ENCODE peak calls at places on chromosomes 12 and 14, in eight cellular contexts. N is HepG2; R is naive thymus-derived CD4-positive, alpha-beta T cell; G is CD8-positive, alpha-beta memory T cell; V is fibroblast of lung; A is A549; Z is tibial artery; H is heart right ventricle. S is an unnamed sample.
A peak's percentile ranks its signal among the peaks of the same experiment; 100 is the strongest.

GRCh38 chr12:102757154-102757873 is 159.7 kb downstream of the PAH start:
- DNase-seq in N (no peak), R (no peak), G (no peak), V (no peak), A (no peak), Z (no peak), H (peak; percentile 64), S (no peak)

GRCh38 chr14:65255029-65255545 is 152.8 kb upstream of the MAX start:
- DNase-seq in N (peak; percentile 82), R (no peak), G (no peak), V (peak; percentile 66), A (peak; percentile 78), Z (no peak), H (no peak), S (no peak)

GRCh38 chr14:79721399-79722084 is 489.8 kb downstream of the DIO2 start:
- DNase-seq in N (no peak), R (no peak), G (no peak), V (no peak), A (no peak), Z (no peak), H (no peak), S (no peak)

GRCh38 chr12:8011331-8011730 is 21.2 kb upstream of the FOXJ2 start:
- DNase-seq in N (no peak), R (no peak), G (no peak), V (no peak), A (no peak), Z (no peak), H (no peak), S (no peak)

GRCh38 chr12:46402451-46402850 is 29.9 kb upstream of the SLC38A2 start:
- DNase-seq in N (no peak), R (no peak), G (no peak), V (peak; percentile 95), A (no peak), Z (peak; percentile 80), H (no peak), S (no peak)

GRCh38 chr12:121534495-121535148 is 46.2 kb downstream of the KDM2B start:
- DNase-seq in N (no peak), R (peak; percentile 59), G (peak; percentile 88), V (no peak), A (no peak), Z (no peak), H (no peak), S (no peak)

GRCh38 chr14:70995671-70996070 is 88.4 kb downstream of the PCNX1 start:
- DNase-seq in N (peak; percentile 22), R (no peak), G (no peak), V (no peak), A (peak; percentile 10), Z (no peak), H (no peak), S (no peak)

GRCh38 chr12:124474709-124475108 is 92.7 kb downstream of the NCOR2 start:
- DNase-seq in N (no peak), R (no peak), G (no peak), V (no peak), A (no peak), Z (no peak), H (peak; percentile 79), S (no peak)

GRCh38 chr12:47903927-47904646 is 707 bp downstream of the VDR start:
- DNase-seq in N (no peak), R (no peak), G (peak; percentile 72), V (peak; percentile 77), A (peak; percentile 38), Z (peak; percentile 89), H (no peak), S (peak; percentile 66)

GRCh38 chr14:21039585-21040369 is 2.4 kb upstream of the RNASE7 start:
- DNase-seq in N (peak; percentile 85), R (peak; percentile 55), G (peak; percentile 53), V (peak; percentile 75), A (peak; percentile 66), Z (no peak), H (peak; percentile 64), S (peak; percentile 49)

GRCh38 chr14:23525611-23526010 is 26.0 kb downstream of the ZFHX2 start:
- DNase-seq in N (no peak), R (no peak), G (no peak), V (no peak), A (no peak), Z (no peak), H (no peak), S (no peak)

GRCh38 chr14:35533357-35534129 is 421 bp upstream of the INSM2 start:
- DNase-seq in N (peak; percentile 70), R (peak; percentile 25), G (peak; percentile 52), V (peak; percentile 33), A (peak; percentile 60), Z (no peak), H (peak; percentile 27), S (peak; percentile 65)

GRCh38 chr12:112380663-112381420 is 1.4 kb downstream of the HECTD4 start:
- DNase-seq in N (no peak), R (no peak), G (no peak), V (no peak), A (no peak), Z (no peak), H (no peak), S (no peak)

GRCh38 chr12:116975779-116976393 is 65.1 kb downstream of the FBXW8 start:
- DNase-seq in N (no peak), R (no peak), G (no peak), V (peak; percentile 34), A (no peak), Z (no peak), H (no peak), S (no peak)

GRCh38 chr12:100141666-100141997 is 1.0 kb downstream of the BLTP3B start:
- DNase-seq in N (no peak), R (no peak), G (no peak), V (peak; percentile 91), A (no peak), Z (no peak), H (peak; percentile 33), S (no peak)

GRCh38 chr14:92348154-92348553 is 25.2 kb downstream of the SLC24A4 start:
- DNase-seq in N (peak; percentile 84), R (no peak), G (no peak), V (no peak), A (peak; percentile 44), Z (no peak), H (no peak), S (no peak)

GRCh38 chr14:51382506-51382905 is 142.5 kb downstream of the TMX1 start:
- DNase-seq in N (no peak), R (no peak), G (no peak), V (no peak), A (no peak), Z (no peak), H (no peak), S (no peak)

GRCh38 chr12:120571299-120571698 is 9.9 kb downstream of the POP5 start:
- DNase-seq in N (no peak), R (no peak), G (no peak), V (no peak), A (no peak), Z (no peak), H (no peak), S (no peak)

GRCh38 chr12:112878488-112878887 is 28.3 kb upstream of the OAS1 start:
- DNase-seq in N (no peak), R (no peak), G (no peak), V (no peak), A (no peak), Z (no peak), H (no peak), S (no peak)

GRCh38 chr12:101115326-101115725 is 94.7 kb downstream of the SLC5A8 start:
- DNase-seq in N (no peak), R (no peak), G (no peak), V (no peak), A (no peak), Z (no peak), H (no peak), S (no peak)

GRCh38 chr14:49586673-49587460 is 687 bp upstream of the RPS29 start:
- DNase-seq in N (peak; percentile 52), R (peak; percentile 86), G (no peak), V (peak; percentile 89), A (peak; percentile 51), Z (no peak), H (no peak), S (no peak)

GRCh38 chr12:74725154-74725553 is 187.5 kb downstream of the ATXN7L3B start:
- DNase-seq in N (no peak), R (no peak), G (no peak), V (no peak), A (no peak), Z (no peak), H (no peak), S (no peak)

GRCh38 chr12:105793421-105793820 is 345.3 kb downstream of the NUAK1 start:
- DNase-seq in N (no peak), R (no peak), G (no peak), V (no peak), A (no peak), Z (no peak), H (no peak), S (no peak)
- H3K4me1 ChIP-seq in N (no peaks in the 10 kb centered on the region), R (no peaks in the 10 kb centered on the region), G (no peaks in the 10 kb centered on the region), V (no peaks in the 10 kb centered on the region), A (no peaks in the 10 kb centered on the region), Z (peaks cover 3% of the 10 kb centered on the region), H (peaks cover 4% of the 10 kb centered on the region), S (no peaks in the 10 kb centered on the region)

GRCh38 chr14:52876311-52876710 is 74.5 kb downstream of the FERMT2 start:
- DNase-seq in N (no peak), R (no peak), G (no peak), V (peak; percentile 69), A (no peak), Z (no peak), H (no peak), S (no peak)
- H3K27ac ChIP-seq in N (no peak overlapping the region), R (no peak overlapping the region), G (no peak overlapping the region), V (no peak overlapping the region), A (no peak overlapping the region), Z (peak overlapping the region; percentile 43), H (no peak overlapping the region), S (no peak overlapping the region)

GRCh38 chr12:54394281-54394719 is 9.8 kb upstream of the ZNF385A start:
- DNase-seq in N (peak; percentile 25), R (peak; percentile 13), G (no peak), V (peak; percentile 72), A (no peak), Z (no peak), H (no peak), S (peak; percentile 56)
- H3K4me1 ChIP-seq in N (peaks cover 12% of the 10 kb centered on the region), R (peaks cover 5% of the 10 kb centered on the region), G (peaks cover 23% of the 10 kb centered on the region), V (no peaks in the 10 kb centered on the region), A (peaks cover 7% of the 10 kb centered on the region), Z (peaks cover 24% of the 10 kb centered on the region), H (peaks cover 20% of the 10 kb centered on the region), S (peaks cover 14% of the 10 kb centered on the region)

GRCh38 chr12:91108196-91108595 is 3.1 kb downstream of the LUM start:
- DNase-seq in N (no peak), R (no peak), G (no peak), V (no peak), A (no peak), Z (no peak), H (no peak), S (no peak)
- H3K27ac ChIP-seq in N (no peak overlapping the region), R (no peak overlapping the region), G (no peak overlapping the region), V (no peak overlapping the region), A (no peak overlapping the region), Z (no peak overlapping the region), H (peak overlapping the region; percentile 61), S (peak overlapping the region; percentile 14)

GRCh38 chr14:105878125-105878524 is 351.7 kb downstream of the TMEM121 start:
- DNase-seq in N (no peak), R (no peak), G (peak; percentile 34), V (no peak), A (no peak), Z (peak; percentile 58), H (no peak), S (peak; percentile 8)
- H3K4me1 ChIP-seq in N (no peaks in the 10 kb centered on the region), R (no peaks in the 10 kb centered on the region), G (no peaks in the 10 kb centered on the region), V (no peaks in the 10 kb centered on the region), A (no peaks in the 10 kb centered on the region), Z (no peaks in the 10 kb centered on the region), H (no peaks in the 10 kb centered on the region), S (no peaks in the 10 kb centered on the region)

S was measured in stomach.